ENCODE peak calls at places on chromosomes 13 and 19, in ten cellular contexts. One of them, this sample, is unnamed.

GRCh38 chr19:45681391-45682015 is 10.2 kb downstream of the SNRPD2 start:
- DNase-seq in stomach: peak
- DNase-seq in heart right ventricle: peak
- DNase-seq in nephron progenitor cell: peak
- DNase-seq in left lung: peak
- DNase-seq in dorsolateral prefrontal cortex: peak
- DNase-seq in MCF 10A: peak
- DNase-seq in GM13976: peak
- DNase-seq in body of pancreas: peak
- DNase-seq in BE2C: peak
- DNase-seq in this sample: peak

GRCh38 chr19:12784394-12784870 is 6.9 kb upstream of the JUNB start:
- DNase-seq in nephron progenitor cell: no peak
- DNase-seq in body of pancreas: no peak
- DNase-seq in GM13976: no peak
- DNase-seq in left lung: no peak
- DNase-seq in heart right ventricle: no peak
- DNase-seq in MCF 10A: no peak
- DNase-seq in BE2C: no peak
- DNase-seq in stomach: no peak
- DNase-seq in dorsolateral prefrontal cortex: no peak
- DNase-seq in this sample: no peak

GRCh38 chr19:55284405-55285058 is 735 bp downstream of the BRSK1 start:
- DNase-seq in GM13976: no peak
- DNase-seq in nephron progenitor cell: no peak
- DNase-seq in stomach: no peak
- DNase-seq in body of pancreas: no peak
- DNase-seq in heart right ventricle: no peak
- DNase-seq in dorsolateral prefrontal cortex: no peak
- DNase-seq in left lung: no peak
- DNase-seq in MCF 10A: no peak
- DNase-seq in BE2C: no peak
- DNase-seq in this sample: no peak

GRCh38 chr19:34310494-34310981 is 54.5 kb upstream of the GPI start:
- DNase-seq in dorsolateral prefrontal cortex: peak
- DNase-seq in MCF 10A: no peak
- DNase-seq in heart right ventricle: no peak
- DNase-seq in GM13976: no peak
- DNase-seq in nephron progenitor cell: no peak
- DNase-seq in body of pancreas: no peak
- DNase-seq in stomach: no peak
- DNase-seq in left lung: no peak
- DNase-seq in BE2C: no peak
- DNase-seq in this sample: no peak

GRCh38 chr13:33322474-33322827 is 36.9 kb upstream of the STARD13 start:
- DNase-seq in heart right ventricle: peak
- DNase-seq in stomach: no peak
- DNase-seq in dorsolateral prefrontal cortex: no peak
- DNase-seq in BE2C: no peak
- DNase-seq in MCF 10A: no peak
- DNase-seq in body of pancreas: peak
- DNase-seq in nephron progenitor cell: no peak
- DNase-seq in left lung: no peak
- DNase-seq in GM13976: no peak
- DNase-seq in this sample: no peak

GRCh38 chr19:15378529-15379082 is 981 bp downstream of the AKAP8 start:
- DNase-seq in GM13976: peak
- DNase-seq in nephron progenitor cell: peak
- DNase-seq in heart right ventricle: no peak
- DNase-seq in body of pancreas: peak
- DNase-seq in left lung: peak
- DNase-seq in MCF 10A: peak
- DNase-seq in stomach: peak
- DNase-seq in dorsolateral prefrontal cortex: peak
- DNase-seq in BE2C: peak
- DNase-seq in this sample: peak

GRCh38 chr13:33927315-33927714 is 109.4 kb downstream of the RFC3 start:
- DNase-seq in body of pancreas: no peak
- DNase-seq in GM13976: no peak
- DNase-seq in stomach: no peak
- DNase-seq in heart right ventricle: no peak
- DNase-seq in left lung: no peak
- DNase-seq in MCF 10A: peak
- DNase-seq in BE2C: no peak
- DNase-seq in nephron progenitor cell: no peak
- DNase-seq in dorsolateral prefrontal cortex: no peak
- DNase-seq in this sample: no peak

GRCh38 chr13:20049558-20050473 is 91.3 kb downstream of the ZMYM2 start:
- DNase-seq in heart right ventricle: no peak
- DNase-seq in dorsolateral prefrontal cortex: no peak
- DNase-seq in BE2C: no peak
- DNase-seq in left lung: no peak
- DNase-seq in GM13976: no peak
- DNase-seq in stomach: no peak
- DNase-seq in nephron progenitor cell: no peak
- DNase-seq in body of pancreas: no peak
- DNase-seq in MCF 10A: no peak
- DNase-seq in this sample: no peak

GRCh38 chr19:11423804-11424318 is 4.7 kb upstream of the RGL3 start:
- DNase-seq in left lung: no peak
- DNase-seq in MCF 10A: no peak
- DNase-seq in nephron progenitor cell: no peak
- DNase-seq in GM13976: peak
- DNase-seq in stomach: no peak
- DNase-seq in BE2C: no peak
- DNase-seq in dorsolateral prefrontal cortex: no peak
- DNase-seq in body of pancreas: no peak
- DNase-seq in heart right ventricle: no peak
- DNase-seq in this sample: no peak

GRCh38 chr19:12628040-12629022 is 17.6 kb downstream of the ZNF791 start:
- DNase-seq in left lung: no peak
- DNase-seq in stomach: no peak
- DNase-seq in body of pancreas: no peak
- DNase-seq in heart right ventricle: no peak
- DNase-seq in nephron progenitor cell: no peak
- DNase-seq in GM13976: no peak
- DNase-seq in dorsolateral prefrontal cortex: no peak
- DNase-seq in BE2C: no peak
- DNase-seq in MCF 10A: peak
- DNase-seq in this sample: no peak

DNA sequence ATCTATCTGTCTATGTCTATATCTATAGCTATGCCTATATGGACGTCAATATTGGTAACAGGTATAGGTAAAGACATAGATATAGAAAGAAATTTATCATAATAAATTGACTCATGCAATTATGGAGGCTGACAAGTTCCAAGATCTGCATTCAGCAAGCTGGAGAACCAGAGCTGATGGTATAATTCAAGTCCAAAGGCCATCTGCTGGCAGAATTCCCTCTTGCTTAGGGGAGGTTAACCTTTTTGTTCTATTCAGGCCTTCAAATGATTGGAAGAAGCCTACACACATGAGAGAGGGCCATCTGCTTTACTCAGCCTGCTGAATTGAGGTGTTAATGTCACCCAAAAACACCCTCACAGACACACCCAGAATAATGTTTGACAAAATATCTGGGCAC is 10.8 kb downstream of the RASL11A start:
- DNase-seq in dorsolateral prefrontal cortex: no peak
- DNase-seq in GM13976: no peak
- DNase-seq in heart right ventricle: no peak
- DNase-seq in nephron progenitor cell: no peak
- DNase-seq in left lung: no peak
- DNase-seq in MCF 10A: no peak
- DNase-seq in BE2C: no peak
- DNase-seq in stomach: no peak
- DNase-seq in body of pancreas: no peak
- DNase-seq in this sample: no peak
- TF ChIP-seq CTCF in dorsolateral prefrontal cortex: no peak
- TF ChIP-seq CTCF in GM13976: no peak
- TF ChIP-seq CTCF in heart right ventricle: no peak
- TF ChIP-seq CTCF in nephron progenitor cell: no peak
- TF ChIP-seq CTCF in left lung: no peak
- TF ChIP-seq CTCF in MCF 10A: no peak
- TF ChIP-seq CTCF in BE2C: peak
- TF ChIP-seq CTCF in stomach: no peak
- TF ChIP-seq CTCF in body of pancreas: no peak
- TF ChIP-seq CTCF in this sample: no peak

GRCh38 chr13:97028441-97029299 is 34.4 kb upstream of the OXGR1 start:
- DNase-seq in stomach: peak
- DNase-seq in dorsolateral prefrontal cortex: peak
- DNase-seq in MCF 10A: peak
- DNase-seq in body of pancreas: peak
- DNase-seq in GM13976: peak
- DNase-seq in BE2C: peak
- DNase-seq in left lung: no peak
- DNase-seq in heart right ventricle: no peak
- DNase-seq in nephron progenitor cell: peak
- DNase-seq in this sample: peak
- TF ChIP-seq CTCF in stomach: peak
- TF ChIP-seq CTCF in dorsolateral prefrontal cortex: peak
- TF ChIP-seq CTCF in MCF 10A: peak
- TF ChIP-seq CTCF in body of pancreas: peak
- TF ChIP-seq CTCF in GM13976: peak
- TF ChIP-seq CTCF in BE2C: peak
- TF ChIP-seq CTCF in left lung: peak
- TF ChIP-seq CTCF in heart right ventricle: peak
- TF ChIP-seq CTCF in nephron progenitor cell: peak
- TF ChIP-seq CTCF in this sample: peak

GRCh38 chr13:51768378-51768921 is 35.5 kb downstream of the DHRS12 start:
- DNase-seq in nephron progenitor cell: peak
- DNase-seq in BE2C: no peak
- DNase-seq in MCF 10A: no peak
- DNase-seq in heart right ventricle: no peak
- DNase-seq in left lung: no peak
- DNase-seq in stomach: no peak
- DNase-seq in dorsolateral prefrontal cortex: no peak
- DNase-seq in GM13976: no peak
- DNase-seq in body of pancreas: no peak
- DNase-seq in this sample: no peak
- TF ChIP-seq CTCF in nephron progenitor cell: peak
- TF ChIP-seq CTCF in BE2C: no peak
- TF ChIP-seq CTCF in MCF 10A: no peak
- TF ChIP-seq CTCF in heart right ventricle: peak
- TF ChIP-seq CTCF in left lung: no peak
- TF ChIP-seq CTCF in stomach: no peak
- TF ChIP-seq CTCF in dorsolateral prefrontal cortex: no peak
- TF ChIP-seq CTCF in GM13976: no peak
- TF ChIP-seq CTCF in body of pancreas: no peak
- TF ChIP-seq CTCF in this sample: peak

DNA sequence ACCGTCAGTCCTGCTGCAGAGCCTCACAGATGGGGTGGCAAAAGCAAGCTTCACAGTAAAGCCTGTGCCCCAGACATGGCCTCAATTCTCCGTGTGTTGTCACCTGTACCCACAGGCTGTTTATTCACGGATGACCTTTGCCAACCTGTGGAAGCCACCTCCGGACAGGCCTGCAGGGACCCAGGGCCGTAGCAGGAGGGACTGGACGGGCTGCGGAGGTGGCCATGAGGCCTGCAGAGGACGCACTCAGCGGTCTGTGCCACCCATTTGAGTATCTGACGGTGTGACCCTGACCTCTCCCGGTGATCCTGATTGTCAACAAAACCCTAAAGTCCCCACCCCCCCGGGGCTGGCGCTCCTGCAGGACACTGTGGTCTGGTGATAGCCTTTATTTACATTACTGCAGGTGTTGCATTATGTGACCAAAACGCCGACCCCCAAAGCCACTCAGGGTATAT is 7.8 kb upstream of the KLF16 start:
- DNase-seq in BE2C: no peak
- DNase-seq in GM13976: no peak
- DNase-seq in MCF 10A: no peak
- DNase-seq in nephron progenitor cell: no peak
- DNase-seq in stomach: no peak
- DNase-seq in left lung: no peak
- DNase-seq in heart right ventricle: no peak
- DNase-seq in body of pancreas: no peak
- DNase-seq in dorsolateral prefrontal cortex: no peak
- DNase-seq in this sample: no peak
- TF ChIP-seq CTCF in BE2C: no peak
- TF ChIP-seq CTCF in GM13976: no peak
- TF ChIP-seq CTCF in MCF 10A: no peak
- TF ChIP-seq CTCF in nephron progenitor cell: no peak
- TF ChIP-seq CTCF in stomach: no peak
- TF ChIP-seq CTCF in left lung: no peak
- TF ChIP-seq CTCF in heart right ventricle: no peak
- TF ChIP-seq CTCF in body of pancreas: no peak
- TF ChIP-seq CTCF in dorsolateral prefrontal cortex: no peak
- TF ChIP-seq CTCF in this sample: no peak

DNA sequence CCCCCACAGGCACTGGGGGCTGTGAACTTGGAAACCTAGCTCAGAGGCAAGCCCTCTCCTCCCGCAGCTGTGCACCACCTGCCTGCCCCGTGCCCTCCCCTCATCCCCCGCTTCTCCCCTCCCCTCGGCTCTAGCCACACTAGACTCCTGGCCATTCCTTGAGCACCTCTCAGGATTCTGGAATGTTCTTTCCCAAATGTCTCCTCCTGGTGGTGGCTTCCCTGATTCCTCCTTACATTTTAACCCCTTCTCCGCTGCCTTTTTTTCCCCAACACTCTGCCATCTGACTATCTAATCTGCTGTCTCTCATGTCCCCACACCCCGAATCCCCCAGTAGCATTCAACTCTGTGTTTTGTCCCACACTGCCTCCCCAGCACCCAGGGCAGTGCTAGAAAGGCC is 6.7 kb downstream of the NANOS3 start:
- DNase-seq in stomach: no peak
- DNase-seq in left lung: no peak
- DNase-seq in BE2C: no peak
- DNase-seq in dorsolateral prefrontal cortex: no peak
- DNase-seq in body of pancreas: no peak
- DNase-seq in GM13976: no peak
- DNase-seq in nephron progenitor cell: no peak
- DNase-seq in MCF 10A: no peak
- DNase-seq in heart right ventricle: no peak
- DNase-seq in this sample: no peak
- TF ChIP-seq CTCF in stomach: no peak
- TF ChIP-seq CTCF in left lung: no peak
- TF ChIP-seq CTCF in BE2C: peak
- TF ChIP-seq CTCF in dorsolateral prefrontal cortex: no peak
- TF ChIP-seq CTCF in body of pancreas: no peak
- TF ChIP-seq CTCF in GM13976: no peak
- TF ChIP-seq CTCF in nephron progenitor cell: no peak
- TF ChIP-seq CTCF in MCF 10A: no peak
- TF ChIP-seq CTCF in heart right ventricle: no peak
- TF ChIP-seq CTCF in this sample: peak

DNA sequence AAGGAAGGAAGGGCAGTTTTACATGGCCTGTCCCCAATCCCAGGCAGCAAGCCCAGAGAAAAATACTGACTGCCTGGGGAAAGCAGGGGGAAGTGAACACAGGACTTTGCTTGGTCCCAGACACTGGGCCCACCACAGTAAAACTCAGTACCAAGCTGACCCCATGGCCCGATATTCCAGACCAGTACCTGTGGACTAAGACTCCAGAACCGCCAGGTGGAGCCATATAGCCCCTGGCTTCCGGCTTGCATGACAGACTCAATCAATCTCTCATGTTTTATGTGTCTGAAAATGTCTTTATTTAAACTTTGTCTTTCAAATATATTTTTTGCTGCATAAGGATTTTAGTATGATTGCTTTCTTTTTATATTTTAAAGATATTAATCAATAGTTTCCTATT is 767.9 kb upstream of the SLITRK6 start:
- DNase-seq in stomach: no peak
- DNase-seq in body of pancreas: peak
- DNase-seq in nephron progenitor cell: peak
- DNase-seq in BE2C: peak
- DNase-seq in GM13976: no peak
- DNase-seq in MCF 10A: no peak
- DNase-seq in dorsolateral prefrontal cortex: no peak
- DNase-seq in heart right ventricle: no peak
- DNase-seq in left lung: no peak
- DNase-seq in this sample: no peak
- TF ChIP-seq CTCF in stomach: no peak
- TF ChIP-seq CTCF in body of pancreas: peak
- TF ChIP-seq CTCF in nephron progenitor cell: peak
- TF ChIP-seq CTCF in BE2C: peak
- TF ChIP-seq CTCF in GM13976: peak
- TF ChIP-seq CTCF in MCF 10A: no peak
- TF ChIP-seq CTCF in dorsolateral prefrontal cortex: no peak
- TF ChIP-seq CTCF in heart right ventricle: no peak
- TF ChIP-seq CTCF in left lung: no peak
- TF ChIP-seq CTCF in this sample: no peak